ENCODE peak calls at places on chromosomes 7 and 10, in six cellular contexts. F, I, D, U, K and A are unnamed samples.

GRCh38 chr10:75480374-75480773 is 49.0 kb downstream of the LRMDA start:
- DNase-seq in F (no peak), I (no peak), D (no peak), U (no peak), K (no peak), A (no peak)

GRCh38 chr10:17586741-17587720 is 30.1 kb downstream of the HACD1 start:
- DNase-seq in F (peak), I (no peak), D (no peak), U (peak), K (no peak), A (peak)

GRCh38 chr10:21003240-21003822 is 106.2 kb upstream of the NEBL start:
- DNase-seq in F (no peak), I (no peak), D (no peak), U (no peak), K (no peak), A (no peak)

GRCh38 chr10:5297466-5297865 is 67.3 kb upstream of the UCN3 start:
- DNase-seq in F (peak), I (no peak), D (no peak), U (peak), K (peak), A (peak)

GRCh38 chr7:112207106-112207592 is 654 bp downstream of the ZNF277 start:
- DNase-seq in F (no peak), I (no peak), D (no peak), U (peak), K (peak), A (no peak)

GRCh38 chr10:117075064-117075463 is 63.0 kb downstream of the VAX1 start:
- DNase-seq in F (no peak), I (peak), D (no peak), U (no peak), K (no peak), A (no peak)

GRCh38 chr10:90930070-90930837 is 9.4 kb upstream of the ANKRD1 start:
- DNase-seq in F (peak), I (peak), D (no peak), U (no peak), K (peak), A (peak)

GRCh38 chr10:133114251-133114650 is 26.5 kb downstream of the ADGRA1 start:
- DNase-seq in F (no peak), I (no peak), D (no peak), U (no peak), K (no peak), A (no peak)

GRCh38 chr7:155868955-155869783 is 56.9 kb upstream of the SHH start:
- DNase-seq in F (no peak), I (no peak), D (peak), U (no peak), K (no peak), A (no peak)

GRCh38 chr10:3963191-3963673 is 178.2 kb upstream of the KLF6 start:
- DNase-seq in F (no peak), I (peak), D (no peak), U (no peak), K (no peak), A (no peak)

GRCh38 chr10:74599676-74600075 is 226.7 kb upstream of the KAT6B start:
- DNase-seq in F (no peak), I (no peak), D (no peak), U (no peak), K (no peak), A (no peak)

GRCh38 chr10:122062831-122063674 is 74.1 kb downstream of the TACC2 start:
- DNase-seq in F (peak), I (peak), D (peak), U (no peak), K (peak), A (peak)

GRCh38 chr10:118590334-118590733 is 5.1 kb downstream of the PRLHR start:
- DNase-seq in F (peak), I (no peak), D (no peak), U (no peak), K (no peak), A (no peak)

GRCh38 chr7:17274551-17275245 is 23.8 kb upstream of the AHR start:
- DNase-seq in F (peak), I (no peak), D (no peak), U (peak), K (peak), A (peak)

GRCh38 chr10:86162696-86163400 is 203.7 kb downstream of the GRID1 start:
- DNase-seq in F (no peak), I (no peak), D (no peak), U (no peak), K (no peak), A (no peak)

GRCh38 chr7:92833766-92834605 is 2.4 kb downstream of the CDK6 start:
- DNase-seq in F (peak), I (peak), D (peak), U (peak), K (peak), A (no peak)

GRCh38 chr10:24132741-24133140 is 76.2 kb upstream of the KIAA1217 start:
- DNase-seq in F (peak), I (no peak), D (no peak), U (no peak), K (no peak), A (no peak)

GRCh38 chr10:59622320-59622901 is 87.2 kb downstream of the SLC16A9 start:
- DNase-seq in F (peak), I (no peak), D (no peak), U (peak), K (peak), A (no peak)

GRCh38 chr10:14397069-14397468 is 66.3 kb upstream of the FRMD4A start:
- DNase-seq in F (peak), I (peak), D (no peak), U (no peak), K (peak), A (peak)

GRCh38 chr10:91820144-91820543 is 21.9 kb downstream of the TNKS2 start:
- DNase-seq in F (no peak), I (no peak), D (no peak), U (no peak), K (no peak), A (no peak)

DNA sequence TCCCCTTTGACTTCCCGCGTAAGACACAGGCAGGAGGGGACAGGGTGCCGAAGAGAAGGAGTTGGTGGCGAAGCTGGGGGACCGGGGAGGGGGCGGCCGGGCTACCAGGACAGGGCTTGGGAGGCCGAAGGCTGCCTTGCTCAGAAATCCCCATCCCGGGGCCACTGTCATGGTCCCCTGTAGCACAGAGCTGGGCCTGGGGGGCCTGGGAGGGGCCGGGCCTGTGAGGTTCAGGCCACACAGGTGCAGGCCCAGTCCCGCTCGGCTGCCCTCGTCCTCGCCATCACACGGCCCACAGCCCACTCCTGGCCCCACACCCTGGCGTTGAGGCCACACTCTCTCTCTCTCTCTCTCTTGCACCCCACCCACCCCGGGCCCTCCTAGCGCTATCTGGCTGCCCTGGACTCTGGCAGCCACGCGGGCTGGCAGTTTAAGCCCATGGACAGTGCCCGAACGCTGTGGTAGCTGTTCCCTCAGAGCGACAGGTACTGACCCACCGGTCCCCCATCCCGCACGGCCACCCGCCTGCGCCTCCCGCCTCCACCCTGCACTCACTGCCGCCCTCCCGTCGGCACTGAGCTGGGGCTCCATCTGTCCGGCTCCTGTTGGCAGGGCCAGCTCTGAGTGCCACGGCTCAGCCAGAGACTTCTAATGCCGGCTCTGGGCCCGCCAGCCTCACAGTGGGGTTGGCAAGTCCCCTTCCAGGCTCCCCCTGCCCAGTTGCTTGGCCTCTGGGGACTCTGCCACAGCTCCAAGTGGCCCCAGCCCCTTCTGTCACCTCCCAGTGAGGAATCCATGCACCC is 28.0 kb downstream of the TTYH3 start:
- DNase-seq in F (no peak), I (no peak), D (no peak), U (no peak), K (no peak), A (no peak)
- H3K4me3 ChIP-seq in F (no peak), I (no peak), D (no peak), U (no peak), K (no peak), A (no peak)

GRCh38 chr7:37352974-37353948 is 95.4 kb downstream of the ELMO1 start:
- DNase-seq in F (no peak), I (no peak), D (no peak), U (peak), K (no peak), A (no peak)
- H3K4me3 ChIP-seq in F (no peak), I (no peak), D (no peak), U (peak), K (no peak), A (no peak)

DNA sequence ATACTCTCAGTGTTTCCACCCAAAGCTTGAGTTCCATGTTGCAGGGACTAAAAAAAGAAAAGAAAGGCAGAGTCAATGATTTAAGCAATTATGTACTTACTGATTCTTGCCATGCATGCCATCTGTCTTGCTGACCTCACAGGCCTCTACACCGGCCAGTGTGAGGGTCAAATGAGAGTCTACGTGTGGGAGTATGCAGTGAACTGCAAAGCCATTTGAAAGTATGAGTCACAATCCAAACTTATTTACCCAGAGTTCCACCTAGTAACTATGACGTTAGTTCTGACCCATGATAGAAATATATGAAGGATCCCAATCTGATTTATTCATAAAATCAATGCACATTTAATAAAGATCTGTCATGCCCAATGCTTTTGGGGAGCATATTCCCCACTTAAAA is 26.5 kb downstream of the PDE1C start:
- DNase-seq in F (peak), I (no peak), D (no peak), U (no peak), K (no peak), A (peak)
- H3K4me3 ChIP-seq in F (no peak), I (no peak), D (no peak), U (no peak), K (no peak), A (no peak)

DNA sequence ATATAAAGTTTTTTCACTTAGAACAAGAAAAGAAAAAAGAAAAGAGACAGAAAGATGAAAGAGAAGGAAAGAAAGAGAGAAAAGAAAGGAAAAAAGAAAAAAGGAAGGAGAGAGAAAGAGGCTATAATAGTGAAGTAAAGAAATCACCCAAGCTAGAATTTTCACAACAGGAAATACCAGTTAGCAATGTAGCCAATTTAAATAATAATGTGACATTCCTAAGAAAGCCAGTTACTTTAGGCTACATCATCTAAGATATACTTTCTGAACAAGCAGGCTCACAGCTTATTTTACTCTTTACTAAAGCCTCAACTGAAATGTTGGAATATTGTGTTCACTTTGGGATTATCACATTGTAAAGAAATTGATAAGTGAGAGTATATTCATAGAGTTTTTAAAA is 53.6 kb downstream of the GPR37 start:
- DNase-seq in F (no peak), I (no peak), D (no peak), U (no peak), K (no peak), A (no peak)
- H3K4me3 ChIP-seq in F (no peak), I (no peak), D (no peak), U (no peak), K (no peak), A (no peak)